ENCODE peak calls at places on chromosomes 13 and 19, in six cellular contexts. One of them, this sample, is unnamed. For H3K36me3, the result is how much of the 10 kb centered on the place peaks cover.

GRCh38 chr13:42864952-42865634 is 83.7 kb downstream of the FAM216B start:
- DNase-seq in upper lobe of left lung: no peak
- DNase-seq in tibial nerve: no peak
- DNase-seq in GM23248: no peak
- DNase-seq in bronchial epithelial cell: no peak
- DNase-seq in fibroblast of lung: no peak
- DNase-seq in this sample: no peak

GRCh38 chr19:29323972-29324680 is 111.2 kb upstream of the UQCRFS1 start:
- DNase-seq in upper lobe of left lung: no peak
- DNase-seq in tibial nerve: no peak
- DNase-seq in GM23248: no peak
- DNase-seq in bronchial epithelial cell: no peak
- DNase-seq in fibroblast of lung: no peak
- DNase-seq in this sample: no peak

GRCh38 chr13:102172406-102172805 is 229.4 kb downstream of the FGF14 start:
- DNase-seq in upper lobe of left lung: no peak
- DNase-seq in tibial nerve: no peak
- DNase-seq in GM23248: no peak
- DNase-seq in bronchial epithelial cell: no peak
- DNase-seq in fibroblast of lung: no peak
- DNase-seq in this sample: no peak

GRCh38 chr19:10037809-10038208 is 24.5 kb downstream of the RDH8 start:
- DNase-seq in upper lobe of left lung: no peak
- DNase-seq in tibial nerve: no peak
- DNase-seq in GM23248: no peak
- DNase-seq in bronchial epithelial cell: no peak
- DNase-seq in fibroblast of lung: no peak
- DNase-seq in this sample: no peak

GRCh38 chr19:45231891-45232290 is 13.3 kb downstream of the EXOC3L2 start:
- DNase-seq in upper lobe of left lung: no peak
- DNase-seq in tibial nerve: no peak
- DNase-seq in GM23248: peak
- DNase-seq in bronchial epithelial cell: peak
- DNase-seq in fibroblast of lung: no peak
- DNase-seq in this sample: no peak

GRCh38 chr13:21530656-21531055 is 71.6 kb upstream of the ZDHHC20 start:
- DNase-seq in upper lobe of left lung: no peak
- DNase-seq in tibial nerve: no peak
- DNase-seq in GM23248: no peak
- DNase-seq in bronchial epithelial cell: no peak
- DNase-seq in fibroblast of lung: no peak
- DNase-seq in this sample: no peak

GRCh38 chr13:103184413-103184812 is 118.2 kb upstream of the SLC10A2 start:
- DNase-seq in upper lobe of left lung: no peak
- DNase-seq in tibial nerve: no peak
- DNase-seq in GM23248: no peak
- DNase-seq in bronchial epithelial cell: no peak
- DNase-seq in fibroblast of lung: no peak
- DNase-seq in this sample: no peak

GRCh38 chr19:11693505-11694499 is 44.9 kb downstream of the ZNF823 start:
- DNase-seq in upper lobe of left lung: no peak
- DNase-seq in tibial nerve: no peak
- DNase-seq in GM23248: peak
- DNase-seq in bronchial epithelial cell: peak
- DNase-seq in fibroblast of lung: peak
- DNase-seq in this sample: peak

GRCh38 chr19:50580970-50581636 is 12.9 kb upstream of the LRRC4B start:
- DNase-seq in upper lobe of left lung: no peak
- DNase-seq in tibial nerve: no peak
- DNase-seq in GM23248: no peak
- DNase-seq in bronchial epithelial cell: no peak
- DNase-seq in fibroblast of lung: no peak
- DNase-seq in this sample: no peak

GRCh38 chr19:34838753-34839431 is 65.9 kb upstream of the ZNF599 start:
- DNase-seq in upper lobe of left lung: no peak
- DNase-seq in tibial nerve: no peak
- DNase-seq in GM23248: peak
- DNase-seq in bronchial epithelial cell: no peak
- DNase-seq in fibroblast of lung: no peak
- DNase-seq in this sample: no peak

GRCh38 chr13:93398167-93398566 is 171.6 kb downstream of the GPC6 start:
- DNase-seq in upper lobe of left lung: no peak
- DNase-seq in tibial nerve: no peak
- DNase-seq in GM23248: peak
- DNase-seq in bronchial epithelial cell: peak
- DNase-seq in fibroblast of lung: peak
- DNase-seq in this sample: peak

GRCh38 chr19:46089432-46089831 is 35.1 kb downstream of the IGFL3 start:
- DNase-seq in upper lobe of left lung: no peak
- DNase-seq in tibial nerve: no peak
- DNase-seq in GM23248: no peak
- DNase-seq in bronchial epithelial cell: no peak
- DNase-seq in fibroblast of lung: no peak
- DNase-seq in this sample: no peak

GRCh38 chr19:1837625-1838105 is 10.6 kb downstream of the REXO1 start:
- DNase-seq in upper lobe of left lung: no peak
- DNase-seq in tibial nerve: no peak
- DNase-seq in GM23248: peak
- DNase-seq in bronchial epithelial cell: no peak
- DNase-seq in fibroblast of lung: no peak
- DNase-seq in this sample: no peak

GRCh38 chr13:43492281-43492680 is 294.5 kb downstream of the ENOX1 start:
- DNase-seq in upper lobe of left lung: no peak
- DNase-seq in tibial nerve: no peak
- DNase-seq in GM23248: no peak
- DNase-seq in bronchial epithelial cell: no peak
- DNase-seq in fibroblast of lung: no peak
- DNase-seq in this sample: no peak

GRCh38 chr13:53821632-53822031 is 793.0 kb downstream of the OLFM4 start:
- DNase-seq in upper lobe of left lung: no peak
- DNase-seq in tibial nerve: no peak
- DNase-seq in GM23248: no peak
- DNase-seq in bronchial epithelial cell: no peak
- DNase-seq in fibroblast of lung: no peak
- DNase-seq in this sample: no peak

GRCh38 chr19:11767633-11768133 is 883 bp downstream of the ZNF441 start:
- DNase-seq in upper lobe of left lung: peak
- DNase-seq in tibial nerve: no peak
- DNase-seq in GM23248: peak
- DNase-seq in bronchial epithelial cell: peak
- DNase-seq in fibroblast of lung: peak
- DNase-seq in this sample: peak

GRCh38 chr19:55314396-55314795 is 10.7 kb downstream of the TMEM150B start:
- DNase-seq in upper lobe of left lung: no peak
- DNase-seq in tibial nerve: no peak
- DNase-seq in GM23248: no peak
- DNase-seq in bronchial epithelial cell: no peak
- DNase-seq in fibroblast of lung: no peak
- DNase-seq in this sample: no peak

GRCh38 chr19:34759218-34759917 is 13.6 kb downstream of the ZNF599 start:
- DNase-seq in upper lobe of left lung: no peak
- DNase-seq in tibial nerve: no peak
- DNase-seq in GM23248: no peak
- DNase-seq in bronchial epithelial cell: no peak
- DNase-seq in fibroblast of lung: no peak
- DNase-seq in this sample: no peak

GRCh38 chr13:101149735-101150380 is 266.4 kb downstream of the NALCN start:
- DNase-seq in upper lobe of left lung: no peak
- DNase-seq in tibial nerve: no peak
- DNase-seq in GM23248: peak
- DNase-seq in bronchial epithelial cell: peak
- DNase-seq in fibroblast of lung: peak
- DNase-seq in this sample: peak

GRCh38 chr19:6551091-6551490 is 20.3 kb downstream of the TNFSF9 start:
- DNase-seq in upper lobe of left lung: no peak
- DNase-seq in tibial nerve: no peak
- DNase-seq in GM23248: no peak
- DNase-seq in bronchial epithelial cell: no peak
- DNase-seq in fibroblast of lung: no peak
- DNase-seq in this sample: no peak

GRCh38 chr13:45850020-45850613 is 1.4 kb downstream of the SIAH3 start:
- DNase-seq in upper lobe of left lung: no peak
- DNase-seq in tibial nerve: no peak
- DNase-seq in GM23248: no peak
- DNase-seq in bronchial epithelial cell: no peak
- DNase-seq in fibroblast of lung: no peak
- DNase-seq in this sample: no peak

GRCh38 chr13:94157705-94158218 is 321.7 kb downstream of the DCT start:
- DNase-seq in upper lobe of left lung: no peak
- DNase-seq in tibial nerve: no peak
- DNase-seq in GM23248: no peak
- DNase-seq in bronchial epithelial cell: no peak
- DNase-seq in fibroblast of lung: no peak
- DNase-seq in this sample: no peak

GRCh38 chr19:3478409-3479176 is 1.7 kb downstream of the SMIM24 start:
- DNase-seq in upper lobe of left lung: no peak
- DNase-seq in tibial nerve: no peak
- DNase-seq in GM23248: no peak
- DNase-seq in bronchial epithelial cell: no peak
- DNase-seq in fibroblast of lung: no peak
- DNase-seq in this sample: no peak

GRCh38 chr19:58034476-58034790 is 608 bp downstream of the ZSCAN1 start:
- DNase-seq in upper lobe of left lung: no peak
- DNase-seq in tibial nerve: no peak
- DNase-seq in GM23248: no peak
- DNase-seq in bronchial epithelial cell: no peak
- DNase-seq in fibroblast of lung: no peak
- DNase-seq in this sample: no peak

GRCh38 chr13:20190481-20191310 is 2.0 kb downstream of the GJB2 start:
- DNase-seq in upper lobe of left lung: no peak
- DNase-seq in tibial nerve: no peak
- DNase-seq in GM23248: peak
- DNase-seq in bronchial epithelial cell: peak
- DNase-seq in fibroblast of lung: peak
- DNase-seq in this sample: peak

GRCh38 chr19:35644987-35645679 is 3.0 kb upstream of the COX6B1 start:
- DNase-seq in upper lobe of left lung: peak
- DNase-seq in tibial nerve: peak
- DNase-seq in GM23248: peak
- DNase-seq in bronchial epithelial cell: peak
- DNase-seq in fibroblast of lung: peak
- DNase-seq in this sample: peak

GRCh38 chr13:74796126-74796643 is 662.0 kb upstream of the KLF12 start:
- DNase-seq in upper lobe of left lung: no peak
- DNase-seq in tibial nerve: no peak
- DNase-seq in GM23248: peak
- DNase-seq in bronchial epithelial cell: no peak
- DNase-seq in fibroblast of lung: no peak
- DNase-seq in this sample: no peak

DNA sequence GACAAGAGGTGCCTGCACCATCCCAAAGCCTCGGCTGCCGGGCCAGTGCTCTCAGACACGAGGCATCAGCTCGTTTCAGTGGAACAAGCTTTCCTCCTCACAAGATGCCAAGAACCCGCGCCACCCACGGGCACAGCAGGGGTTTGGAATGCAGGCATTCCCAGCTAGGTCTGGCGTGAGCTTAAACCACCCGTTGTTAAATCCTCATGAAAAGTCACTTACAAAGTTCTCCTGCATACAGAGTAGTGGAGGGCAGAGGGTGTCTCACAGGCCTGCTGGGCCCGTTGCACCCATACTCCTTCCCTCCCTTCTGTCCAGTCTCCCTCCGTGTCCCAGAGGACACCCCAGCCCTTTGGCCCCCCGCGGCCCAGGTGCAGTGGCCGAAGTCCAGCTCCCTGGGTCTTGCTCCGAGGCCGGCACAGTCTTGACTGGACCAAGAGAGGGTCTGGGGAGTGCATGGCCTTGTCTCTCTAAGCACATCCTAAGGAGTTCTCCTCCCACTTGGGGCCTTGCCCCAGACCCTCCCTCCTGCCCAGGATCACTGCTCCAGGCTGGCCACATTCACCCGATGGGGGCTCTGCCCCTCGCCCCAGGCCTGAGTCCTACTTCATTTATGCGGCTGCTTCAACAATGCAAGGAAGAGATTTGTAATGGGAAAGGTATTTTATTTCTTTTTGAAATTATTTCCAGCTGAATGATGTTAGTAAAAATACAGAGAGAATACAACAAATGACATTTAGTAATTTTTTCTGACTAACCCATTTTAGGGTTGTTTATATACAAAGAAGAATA is 35.2 kb upstream of the GRTP1 start:
- DNase-seq in upper lobe of left lung: no peak
- DNase-seq in tibial nerve: peak
- DNase-seq in GM23248: peak
- DNase-seq in bronchial epithelial cell: no peak
- DNase-seq in fibroblast of lung: peak
- DNase-seq in this sample: peak
- H3K36me3 ChIP-seq in upper lobe of left lung: under half
- H3K36me3 ChIP-seq in tibial nerve: under half
- H3K36me3 ChIP-seq in GM23248: under half
- H3K36me3 ChIP-seq in bronchial epithelial cell: under half
- H3K36me3 ChIP-seq in fibroblast of lung: under half
- H3K36me3 ChIP-seq in this sample: under half

GRCh38 chr13:110140099-110140498 is 166.9 kb downstream of the COL4A1 start:
- DNase-seq in upper lobe of left lung: no peak
- DNase-seq in tibial nerve: no peak
- DNase-seq in GM23248: no peak
- DNase-seq in bronchial epithelial cell: no peak
- DNase-seq in fibroblast of lung: no peak
- DNase-seq in this sample: no peak
- H3K4me3 ChIP-seq in upper lobe of left lung: no peak
- H3K4me3 ChIP-seq in tibial nerve: no peak
- H3K4me3 ChIP-seq in GM23248: no peak
- H3K4me3 ChIP-seq in bronchial epithelial cell: no peak
- H3K4me3 ChIP-seq in fibroblast of lung: no peak
- H3K4me3 ChIP-seq in this sample: no peak

GRCh38 chr19:7971553-7972520 is 28.4 kb upstream of the TIMM44 start:
- DNase-seq in upper lobe of left lung: no peak
- DNase-seq in tibial nerve: no peak
- DNase-seq in GM23248: no peak
- DNase-seq in bronchial epithelial cell: no peak
- DNase-seq in fibroblast of lung: no peak
- DNase-seq in this sample: no peak
- H3K36me3 ChIP-seq in upper lobe of left lung: half or more
- H3K36me3 ChIP-seq in tibial nerve: under half
- H3K36me3 ChIP-seq in GM23248: under half
- H3K36me3 ChIP-seq in bronchial epithelial cell: under half
- H3K36me3 ChIP-seq in fibroblast of lung: under half
- H3K36me3 ChIP-seq in this sample: under half

GRCh38 chr19:18008814-18009213 is 844 bp downstream of the ARRDC2 start:
- DNase-seq in upper lobe of left lung: no peak
- DNase-seq in tibial nerve: no peak
- DNase-seq in GM23248: no peak
- DNase-seq in bronchial epithelial cell: no peak
- DNase-seq in fibroblast of lung: no peak
- DNase-seq in this sample: no peak

GRCh38 chr19:18007605-18007938 is 398 bp upstream of the ARRDC2 start:
- DNase-seq in upper lobe of left lung: no peak
- DNase-seq in tibial nerve: no peak
- DNase-seq in GM23248: no peak
- DNase-seq in bronchial epithelial cell: no peak
- DNase-seq in fibroblast of lung: no peak
- DNase-seq in this sample: peak

GRCh38 chr19:18009412-18010066 is 1.6 kb downstream of the ARRDC2 start:
- DNase-seq in upper lobe of left lung: no peak
- DNase-seq in tibial nerve: no peak
- DNase-seq in GM23248: peak
- DNase-seq in bronchial epithelial cell: no peak
- DNase-seq in fibroblast of lung: peak
- DNase-seq in this sample: no peak

GRCh38 chr19:18006895-18007604 is 920 bp upstream of the ARRDC2 start:
- DNase-seq in upper lobe of left lung: peak
- DNase-seq in tibial nerve: peak
- DNase-seq in GM23248: peak
- DNase-seq in bronchial epithelial cell: peak
- DNase-seq in fibroblast of lung: peak
- DNase-seq in this sample: peak

GRCh38 chr19:18007939-18008673 is at the start of gene ARRDC2:
- DNase-seq in upper lobe of left lung: peak
- DNase-seq in tibial nerve: peak
- DNase-seq in GM23248: peak
- DNase-seq in bronchial epithelial cell: peak
- DNase-seq in fibroblast of lung: peak
- DNase-seq in this sample: peak
- H3K4me3 ChIP-seq in upper lobe of left lung: peak
- H3K4me3 ChIP-seq in tibial nerve: peak
- H3K4me3 ChIP-seq in GM23248: peak
- H3K4me3 ChIP-seq in bronchial epithelial cell: peak
- H3K4me3 ChIP-seq in fibroblast of lung: peak
- H3K4me3 ChIP-seq in this sample: peak

This sample was measured in brain microvascular endothelial cell.